ENCODE peak calls at places on chromosomes 7 and 10, in four cellular contexts. N is IMR-90, X is A549, E is PC-3. U is an unnamed sample.

GRCh38 chr7:111775205-111775604 is 212.9 kb upstream of the IMMP2L start:
- DNase-seq in N (no peak), X (no peak), E (no peak), U (no peak)

GRCh38 chr7:103075337-103075918 is 488 bp downstream of the ARMC10 start:
- DNase-seq in N (peak), X (peak), E (peak), U (peak)

GRCh38 chr10:48254745-48255144 is 19.8 kb downstream of the FRMPD2 start:
- DNase-seq in N (no peak), X (no peak), E (no peak), U (no peak)

GRCh38 chr10:32412499-32412853 is 33.5 kb upstream of the CCDC7 start:
- DNase-seq in N (peak), X (no peak), E (peak), U (no peak)

GRCh38 chr10:91536101-91536500 is 96.8 kb downstream of the PPP1R3C start:
- DNase-seq in N (peak), X (no peak), E (no peak), U (no peak)

GRCh38 chr10:80163741-80164341 is 31.3 kb downstream of the PLAC9 start:
- DNase-seq in N (peak), X (no peak), E (peak), U (no peak)

GRCh38 chr10:98270026-98270740 is 2.2 kb upstream of the LOXL4 start:
- DNase-seq in N (peak), X (no peak), E (no peak), U (no peak)

GRCh38 chr10:4067552-4068254 is 282.7 kb upstream of the KLF6 start:
- DNase-seq in N (no peak), X (no peak), E (peak), U (no peak)

GRCh38 chr7:132865766-132866531 is 215.9 kb downstream of the CHCHD3 start:
- DNase-seq in N (peak), X (no peak), E (peak), U (no peak)

GRCh38 chr7:18414885-18415284 is 80.7 kb upstream of the HDAC9 start:
- DNase-seq in N (no peak), X (no peak), E (no peak), U (no peak)

GRCh38 chr10:116891208-116891607 is 41.9 kb downstream of the ENO4 start:
- DNase-seq in N (peak), X (no peak), E (peak), U (no peak)

GRCh38 chr7:88835147-88835728 is 39.7 kb upstream of the TEX47 start:
- DNase-seq in N (no peak), X (no peak), E (peak), U (peak)

GRCh38 chr7:151684408-151685175 is 164.9 kb upstream of the RHEB start:
- DNase-seq in N (peak), X (no peak), E (no peak), U (no peak)

GRCh38 chr10:6603142-6604125 is 23.4 kb upstream of the PRKCQ start:
- DNase-seq in N (no peak), X (no peak), E (no peak), U (peak)

GRCh38 chr7:12403287-12404181 is at the start of gene VWDE:
- DNase-seq in N (no peak), X (peak), E (peak), U (peak)

GRCh38 chr10:31320598-31321211 is 1.7 kb downstream of the ZEB1 start:
- DNase-seq in N (peak), X (peak), E (peak), U (peak)

GRCh38 chr10:102611514-102612095 is 32.7 kb upstream of the TRIM8 start:
- DNase-seq in N (peak), X (no peak), E (peak), U (no peak)

GRCh38 chr10:93412801-93413200 is 69.3 kb downstream of the MYOF start:
- DNase-seq in N (no peak), X (no peak), E (no peak), U (no peak)

GRCh38 chr7:6256709-6257535 is 15.5 kb downstream of the CYTH3 start:
- DNase-seq in N (peak), X (no peak), E (no peak), U (no peak)

GRCh38 chr10:118241229-118242137 is 100.6 kb downstream of the FAM204A start:
- DNase-seq in N (peak), X (peak), E (peak), U (peak)

GRCh38 chr7:129958643-129959479 is 6.1 kb upstream of the UBE2H start:
- DNase-seq in N (peak), X (peak), E (peak), U (no peak)

GRCh38 chr10:95235676-95236067 is 41.6 kb downstream of the ACSM6 start:
- DNase-seq in N (no peak), X (no peak), E (no peak), U (no peak)

GRCh38 chr10:35588836-35589235 is 16.3 kb upstream of the GJD4 start:
- DNase-seq in N (no peak), X (no peak), E (no peak), U (no peak)

GRCh38 chr10:4945706-4946348 is 17.4 kb upstream of the AKR1C1 start:
- DNase-seq in N (peak), X (no peak), E (no peak), U (no peak)

GRCh38 chr7:129222064-129222463 is 2.8 kb upstream of the AHCYL2 start:
- DNase-seq in N (no peak), X (no peak), E (no peak), U (no peak)

GRCh38 chr7:95240910-95241309 is 83.4 kb downstream of the PON1 start:
- DNase-seq in N (no peak), X (no peak), E (no peak), U (no peak)

GRCh38 chr10:77867124-77867715 is 59.3 kb downstream of the DLG5 start:
- DNase-seq in N (no peak), X (no peak), E (no peak), U (peak)

GRCh38 chr7:78634073-78634472 is 819.4 kb downstream of the MAGI2 start:
- DNase-seq in N (no peak), X (no peak), E (peak), U (no peak)

GRCh38 chr10:130200156-130201042 is 64.2 kb downstream of the GLRX3 start:
- DNase-seq in N (no peak), X (no peak), E (no peak), U (no peak)

GRCh38 chr10:79391231-79392019 is 44.2 kb downstream of the PPIF start:
- DNase-seq in N (no peak), X (no peak), E (no peak), U (no peak)

GRCh38 chr10:60208676-60209269 is 180.9 kb downstream of the ANK3 start:
- DNase-seq in N (peak), X (no peak), E (peak), U (peak)

GRCh38 chr10:60212195-60212594 is 177.5 kb downstream of the ANK3 start:
- DNase-seq in N (no peak), X (no peak), E (no peak), U (no peak)

GRCh38 chr10:60207894-60208293 is 181.8 kb downstream of the ANK3 start:
- DNase-seq in N (no peak), X (no peak), E (no peak), U (no peak)

GRCh38 chr10:60206735-60207134 is 182.9 kb downstream of the ANK3 start:
- DNase-seq in N (peak), X (no peak), E (peak), U (no peak)

GRCh38 chr10:60209874-60210584 is 179.6 kb downstream of the ANK3 start:
- DNase-seq in N (no peak), X (no peak), E (peak), U (peak)
- H3K4me2 ChIP-seq in N (no peak), X (no peak), E (peak), U (peak)

GRCh38 chr10:128016423-128017060 is 109.6 kb downstream of the PTPRE start:
- DNase-seq in N (no peak), X (no peak), E (no peak), U (no peak)

GRCh38 chr10:128018704-128019103 is 107.5 kb downstream of the MKI67 start:
- DNase-seq in N (no peak), X (no peak), E (no peak), U (no peak)

GRCh38 chr10:128022216-128023196 is 103.7 kb downstream of the MKI67 start:
- DNase-seq in N (no peak), X (no peak), E (no peak), U (no peak)

GRCh38 chr10:128017825-128018224 is 108.4 kb downstream of the MKI67 start:
- DNase-seq in N (no peak), X (no peak), E (no peak), U (no peak)

DNA sequence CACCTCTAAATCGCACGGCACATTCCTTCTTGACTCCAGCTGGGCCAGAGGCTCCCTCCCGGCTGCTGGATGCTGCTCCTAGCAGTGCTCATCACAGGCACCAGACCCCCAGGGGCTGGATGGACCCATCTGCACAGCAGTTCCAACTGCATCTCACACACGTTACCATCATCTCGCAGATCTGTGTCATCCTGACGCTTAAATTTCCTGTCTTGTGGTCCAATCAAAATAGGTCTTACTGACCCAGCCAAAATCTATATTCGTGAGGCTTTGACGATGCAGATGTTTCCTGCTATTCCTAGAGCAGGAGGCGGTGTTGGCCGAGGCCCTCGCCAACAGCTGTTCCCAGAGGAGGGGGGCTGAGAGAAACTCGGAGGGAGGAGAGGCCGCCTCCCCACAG is 108.0 kb downstream of the MKI67 start:
- DNase-seq in N (peak), X (no peak), E (no peak), U (no peak)
- H3K4me2 ChIP-seq in N (no peak), X (no peak), E (no peak), U (no peak)

DNA sequence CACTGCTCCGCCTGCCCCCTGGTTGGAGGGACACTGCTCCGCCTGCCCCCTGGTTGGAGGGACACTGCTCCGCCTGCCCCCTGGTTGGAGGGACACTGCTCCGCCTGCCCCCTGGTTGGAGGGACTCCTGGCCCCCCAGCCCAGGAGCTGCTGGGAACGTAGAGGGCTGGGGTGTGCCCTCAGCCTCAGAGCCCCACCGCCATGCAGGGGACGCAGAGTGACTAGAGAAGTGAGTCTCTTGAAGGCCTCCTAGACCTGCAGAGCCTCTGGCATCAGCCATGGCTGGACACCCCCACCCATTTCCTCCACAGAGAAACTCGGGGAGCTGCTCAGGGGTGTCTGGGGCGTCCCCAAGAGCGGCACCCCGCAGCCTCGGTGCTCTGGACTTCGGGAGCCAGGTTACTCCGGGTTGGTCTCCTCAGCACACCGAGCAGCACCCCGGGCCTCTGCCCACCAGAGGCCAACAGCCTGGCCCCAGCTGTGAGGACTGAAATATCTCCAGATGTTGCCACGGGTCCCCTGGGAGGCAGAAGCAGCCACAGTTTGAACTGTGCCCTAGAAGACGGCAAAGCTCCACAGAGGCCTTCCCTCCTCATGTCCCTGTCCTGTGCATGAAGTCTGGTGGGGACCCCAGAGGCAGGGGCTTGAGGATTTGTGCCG is 191.9 kb downstream of the ELFN1 start:
- DNase-seq in N (no peak), X (no peak), E (no peak), U (no peak)
- H3K4me2 ChIP-seq in N (no peak), X (no peak), E (no peak), U (no peak)

DNA sequence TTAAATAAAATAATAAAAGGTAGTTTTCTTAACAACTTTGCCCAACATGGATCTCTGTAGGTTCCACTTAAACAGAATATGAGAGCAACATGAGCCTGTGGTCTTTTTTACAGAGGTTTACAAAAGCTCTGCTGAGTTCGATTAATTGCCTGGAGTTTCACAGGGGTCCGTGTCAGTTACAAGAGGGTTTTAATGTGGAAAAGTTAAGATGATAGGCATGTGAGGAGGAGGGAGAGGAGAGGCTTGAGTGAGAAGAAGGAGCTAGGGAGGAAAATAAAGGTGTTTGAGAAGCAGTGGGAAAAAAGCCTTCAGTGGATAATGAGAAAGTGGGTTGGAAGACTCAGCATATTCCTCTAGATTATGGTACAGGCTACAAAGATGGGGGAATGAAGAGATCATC is 318.0 kb downstream of the CXCL12 start:
- DNase-seq in N (no peak), X (no peak), E (no peak), U (no peak)
- H3K4me2 ChIP-seq in N (no peak), X (no peak), E (no peak), U (no peak)

U was measured in GM23338.